ENCODE peak calls at places on chromosomes 3 and 15, in six cellular contexts. P is astrocyte of the spinal cord, V is heart left ventricle, E is A549, X is progenitor cell of endocrine pancreas, C is fibroblast of the aortic adventitia. K is an unnamed sample.

GRCh38 chr15:95563634-95564033 is 766.9 kb upstream of the NR2F2 start:
- DNase-seq in P (no peak), V (no peak), E (no peak), X (no peak), C (no peak), K (no peak)

GRCh38 chr3:138916824-138917223 is 30.1 kb downstream of the FOXL2 start:
- DNase-seq in P (no peak), V (no peak), E (no peak), X (no peak), C (no peak), K (no peak)

GRCh38 chr3:169232863-169233262 is 430.6 kb downstream of the MECOM start:
- DNase-seq in P (peak), V (no peak), E (no peak), X (no peak), C (peak), K (no peak)

GRCh38 chr3:128152419-128153155 is 694 bp upstream of the EEFSEC start:
- DNase-seq in P (no peak), V (no peak), E (no peak), X (no peak), C (no peak), K (no peak)

GRCh38 chr3:197478746-197479668 is 76.8 kb downstream of the BDH1 start:
- DNase-seq in P (no peak), V (no peak), E (no peak), X (no peak), C (no peak), K (no peak)

GRCh38 chr15:63708141-63708772 is 111.1 kb downstream of the FBXL22 start:
- DNase-seq in P (peak), V (no peak), E (no peak), X (no peak), C (peak), K (no peak)

GRCh38 chr3:19147905-19148767 is at the start of gene KCNH8:
- DNase-seq in P (no peak), V (peak), E (peak), X (peak), C (no peak), K (peak)

GRCh38 chr3:126116526-126116925 is 32.6 kb upstream of the SLC41A3 start:
- DNase-seq in P (no peak), V (peak), E (no peak), X (no peak), C (no peak), K (no peak)

GRCh38 chr3:183924543-183924942 is 39.9 kb upstream of the PARL start:
- DNase-seq in P (no peak), V (no peak), E (no peak), X (no peak), C (no peak), K (no peak)

GRCh38 chr15:101294731-101295606 is at the start of gene SNRPA1:
- DNase-seq in P (peak), V (peak), E (peak), X (peak), C (peak), K (peak)

GRCh38 chr3:177262396-177262795 is 65.1 kb upstream of the TBL1XR1 start:
- DNase-seq in P (peak), V (no peak), E (no peak), X (no peak), C (no peak), K (no peak)

GRCh38 chr15:74382004-74382816 is 14.8 kb upstream of the CYP11A1 start:
- DNase-seq in P (peak), V (peak), E (peak), X (peak), C (peak), K (peak)

GRCh38 chr15:77982127-77982490 is 95.4 kb downstream of the TBC1D2B start:
- DNase-seq in P (no peak), V (no peak), E (no peak), X (no peak), C (no peak), K (no peak)

GRCh38 chr3:9876991-9877390 is 3.1 kb downstream of the CIDEC start:
- DNase-seq in P (no peak), V (no peak), E (no peak), X (no peak), C (no peak), K (no peak)

GRCh38 chr15:90915808-90916440 is 12.8 kb downstream of the MAN2A2 start:
- DNase-seq in P (peak), V (peak), E (no peak), X (no peak), C (no peak), K (peak)

GRCh38 chr15:45199136-45199810 is 11.5 kb upstream of the SHF start:
- DNase-seq in P (peak), V (no peak), E (no peak), X (no peak), C (no peak), K (no peak)

GRCh38 chr3:126607214-126607908 is 47.6 kb downstream of the TXNRD3 start:
- DNase-seq in P (peak), V (no peak), E (no peak), X (no peak), C (peak), K (no peak)

GRCh38 chr15:40952901-40953712 is at the start of gene CHAC1:
- DNase-seq in P (peak), V (peak), E (peak), X (peak), C (peak), K (peak)

GRCh38 chr3:172061724-172062184 is 22.4 kb downstream of the FNDC3B start:
- DNase-seq in P (peak), V (no peak), E (no peak), X (no peak), C (peak), K (peak)

GRCh38 chr15:77877869-77878577 is 199.5 kb downstream of the TBC1D2B start:
- DNase-seq in P (no peak), V (no peak), E (no peak), X (no peak), C (no peak), K (no peak)

GRCh38 chr15:61367953-61368352 is 138.9 kb upstream of the RORA start:
- DNase-seq in P (no peak), V (no peak), E (no peak), X (no peak), C (no peak), K (no peak)

GRCh38 chr3:129224984-129225393 is 24.4 kb upstream of the COPG1 start:
- DNase-seq in P (peak), V (peak), E (peak), X (no peak), C (peak), K (peak)

GRCh38 chr3:154766765-154767503 is 313.2 kb upstream of the MME start:
- DNase-seq in P (no peak), V (no peak), E (no peak), X (no peak), C (no peak), K (no peak)

GRCh38 chr3:46660003-46660402 is 33.5 kb downstream of the ALS2CL start:
- DNase-seq in P (no peak), V (no peak), E (no peak), X (no peak), C (no peak), K (no peak)

GRCh38 chr15:45307230-45307924 is 55.3 kb downstream of the SLC28A2 start:
- DNase-seq in P (peak), V (no peak), E (no peak), X (no peak), C (peak), K (peak)

GRCh38 chr3:127275287-127275781 is 12.5 kb downstream of the PRR20G start:
- DNase-seq in P (peak), V (no peak), E (no peak), X (no peak), C (peak), K (peak)

GRCh38 chr3:52891615-52892081 is 5.7 kb downstream of the STIMATE start:
- DNase-seq in P (no peak), V (no peak), E (no peak), X (no peak), C (peak), K (no peak)

GRCh38 chr15:94286581-94286980 is 55.2 kb downstream of the MCTP2 start:
- DNase-seq in P (peak), V (no peak), E (no peak), X (no peak), C (no peak), K (no peak)

GRCh38 chr3:120858501-120858900 is 49.5 kb upstream of the STXBP5L start:
- DNase-seq in P (no peak), V (no peak), E (no peak), X (no peak), C (no peak), K (no peak)

GRCh38 chr3:106862067-106862466 is 515.2 kb upstream of the CCDC54 start:
- DNase-seq in P (peak), V (no peak), E (no peak), X (no peak), C (peak), K (no peak)

GRCh38 chr3:8885806-8886205 is 77.5 kb downstream of the RAD18 start:
- DNase-seq in P (no peak), V (no peak), E (no peak), X (no peak), C (peak), K (no peak)

GRCh38 chr3:109098245-109098644 is 19.7 kb downstream of the MORC1 start:
- DNase-seq in P (no peak), V (no peak), E (peak), X (no peak), C (no peak), K (no peak)

GRCh38 chr3:74301058-74301457 is 313.4 kb downstream of the CNTN3 start:
- DNase-seq in P (no peak), V (no peak), E (no peak), X (no peak), C (no peak), K (no peak)

GRCh38 chr15:38189651-38190280 is 62.9 kb upstream of the SPRED1 start:
- DNase-seq in P (no peak), V (no peak), E (no peak), X (no peak), C (no peak), K (no peak)

GRCh38 chr3:69204315-69204957 is 82.0 kb upstream of the LMOD3 start:
- DNase-seq in P (no peak), V (no peak), E (peak), X (no peak), C (no peak), K (no peak)

GRCh38 chr3:72255736-72256559 is 471.0 kb upstream of the PROK2 start:
- DNase-seq in P (no peak), V (peak), E (no peak), X (no peak), C (no peak), K (peak)

GRCh38 chr3:177606891-177607290 is 409.6 kb upstream of the TBL1XR1 start:
- DNase-seq in P (no peak), V (no peak), E (no peak), X (no peak), C (no peak), K (no peak)

GRCh38 chr15:99702895-99703602 is 30.2 kb downstream of the LYSMD4 start:
- DNase-seq in P (no peak), V (no peak), E (no peak), X (no peak), C (peak), K (peak)

GRCh38 chr3:45932112-45932511 is 11.2 kb upstream of the CXCR6 start:
- DNase-seq in P (no peak), V (no peak), E (no peak), X (no peak), C (no peak), K (no peak)

GRCh38 chr3:151579571-151580270 is 118.9 kb upstream of the IGSF10 start:
- DNase-seq in P (peak), V (no peak), E (no peak), X (no peak), C (peak), K (peak)

GRCh38 chr15:28459279-28459678 is 73.5 kb downstream of the GOLGA8G start:
- DNase-seq in P (peak), V (no peak), E (no peak), X (no peak), C (no peak), K (no peak)

DNA sequence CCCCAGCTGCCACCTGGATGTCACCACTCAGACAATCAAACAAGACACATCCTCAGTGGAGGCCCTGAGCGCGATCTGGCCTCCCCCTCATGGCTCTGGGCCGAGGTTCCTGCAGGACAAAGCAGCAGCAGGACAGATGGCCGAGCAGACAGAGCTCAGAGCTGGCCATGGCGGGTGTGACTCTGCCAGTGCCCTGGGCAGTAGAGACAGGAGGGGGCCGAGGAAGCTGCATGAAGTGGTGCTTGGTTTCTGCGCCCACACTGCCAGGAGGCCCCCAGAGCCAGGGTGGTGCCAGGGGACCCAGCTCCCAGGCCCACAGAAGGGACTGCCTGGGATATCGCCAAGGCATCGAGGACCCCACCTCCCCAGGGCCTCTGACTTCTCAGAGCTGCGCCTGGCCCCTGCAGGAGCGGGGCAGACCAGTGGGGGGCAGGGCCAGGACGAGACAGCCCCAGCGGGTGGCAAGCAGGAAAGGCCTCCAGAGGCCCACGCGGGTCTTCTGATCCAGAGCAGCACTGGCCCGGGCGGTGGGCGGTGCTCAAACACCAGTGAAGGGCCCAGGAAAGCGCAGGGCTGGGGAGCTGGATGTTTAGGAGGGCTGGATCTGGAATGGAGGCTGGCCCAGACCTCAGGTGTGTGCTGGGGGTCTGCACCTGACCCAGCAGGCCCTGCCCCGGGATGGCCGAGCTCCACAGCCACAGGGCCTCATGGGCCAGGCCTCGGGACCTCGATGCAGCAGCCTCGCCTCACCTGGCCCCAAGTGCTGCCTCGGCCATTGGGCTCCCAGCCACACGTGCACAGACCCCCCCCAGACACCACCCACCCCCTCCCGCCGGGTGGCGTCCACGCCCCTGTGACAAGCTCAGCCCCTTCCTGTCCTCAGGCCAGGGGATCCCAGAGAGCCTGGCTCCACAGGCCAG is 76.0 kb downstream of the GOLGA8G start:
- DNase-seq in P (peak), V (no peak), E (no peak), X (no peak), C (no peak), K (no peak)
- TF ChIP-seq CTCF in P (no peak), V (no peak), E (no peak), X (no peak), C (no peak), K (no peak)

DNA sequence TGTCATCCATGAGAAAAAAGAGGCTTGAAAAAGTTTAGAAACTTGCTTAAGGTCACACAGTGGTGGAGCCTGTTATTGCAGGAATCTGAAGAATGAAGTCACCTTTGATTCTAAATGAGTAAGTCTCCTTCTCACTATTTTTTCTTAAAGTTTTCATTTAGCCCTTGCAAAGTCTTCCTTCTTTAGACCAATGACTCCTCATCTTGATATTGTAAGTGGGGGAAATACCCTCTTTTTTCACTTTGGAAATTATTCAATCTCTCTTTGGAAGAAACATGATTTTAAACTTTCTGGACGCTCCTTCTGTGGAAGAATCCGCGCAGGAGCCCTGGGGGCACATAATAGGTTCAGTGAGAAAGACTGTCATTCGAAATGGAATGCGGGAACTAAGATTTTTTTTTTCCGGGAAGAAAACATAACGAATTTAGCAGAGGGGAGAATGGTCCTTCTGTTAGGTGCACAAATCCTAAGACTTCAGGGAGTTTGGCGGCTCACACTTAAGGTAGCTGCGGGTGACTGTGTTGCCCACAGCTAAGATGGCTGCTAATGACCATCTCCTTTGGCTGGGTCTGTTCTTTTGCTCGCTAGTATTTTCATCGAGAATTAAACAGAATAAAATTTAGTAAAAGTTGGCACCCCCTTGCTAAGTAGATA is 614 bp upstream of the SLMAP start:
- DNase-seq in P (peak), V (no peak), E (peak), X (peak), C (peak), K (peak)
- TF ChIP-seq CTCF in P (no peak), V (no peak), E (no peak), X (peak), C (peak), K (peak)

DNA sequence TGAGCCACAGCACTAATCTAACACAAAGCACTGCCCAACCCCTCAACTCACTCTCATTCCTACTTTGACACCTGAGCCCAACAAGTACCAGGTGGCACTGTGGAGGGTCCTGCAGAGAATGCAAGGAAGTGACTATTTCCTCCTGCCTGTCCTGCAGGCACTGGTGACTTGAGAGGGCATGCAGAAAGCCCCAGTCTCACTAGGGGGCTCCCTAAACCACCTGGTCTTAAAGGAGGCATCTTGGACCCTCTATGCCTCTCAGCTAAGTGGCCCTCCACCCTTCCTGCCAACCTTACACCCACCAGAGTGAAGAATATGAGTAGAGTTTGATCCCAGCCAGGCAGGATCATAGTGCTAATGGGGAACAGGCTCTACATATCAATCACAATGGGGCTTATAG is 15.2 kb downstream of the TRAIP start:
- DNase-seq in P (peak), V (peak), E (no peak), X (no peak), C (peak), K (peak)
- TF ChIP-seq CTCF in P (peak), V (peak), E (peak), X (peak), C (peak), K (peak)

GRCh38 chr3:167872941-167873340 is 137.4 kb downstream of the SERPINI1 start:
- DNase-seq in P (no peak), V (no peak), E (no peak), X (no peak), C (no peak), K (no peak)
- TF ChIP-seq CTCF in P (peak), V (peak), E (peak), X (peak), C (peak), K (peak)

DNA sequence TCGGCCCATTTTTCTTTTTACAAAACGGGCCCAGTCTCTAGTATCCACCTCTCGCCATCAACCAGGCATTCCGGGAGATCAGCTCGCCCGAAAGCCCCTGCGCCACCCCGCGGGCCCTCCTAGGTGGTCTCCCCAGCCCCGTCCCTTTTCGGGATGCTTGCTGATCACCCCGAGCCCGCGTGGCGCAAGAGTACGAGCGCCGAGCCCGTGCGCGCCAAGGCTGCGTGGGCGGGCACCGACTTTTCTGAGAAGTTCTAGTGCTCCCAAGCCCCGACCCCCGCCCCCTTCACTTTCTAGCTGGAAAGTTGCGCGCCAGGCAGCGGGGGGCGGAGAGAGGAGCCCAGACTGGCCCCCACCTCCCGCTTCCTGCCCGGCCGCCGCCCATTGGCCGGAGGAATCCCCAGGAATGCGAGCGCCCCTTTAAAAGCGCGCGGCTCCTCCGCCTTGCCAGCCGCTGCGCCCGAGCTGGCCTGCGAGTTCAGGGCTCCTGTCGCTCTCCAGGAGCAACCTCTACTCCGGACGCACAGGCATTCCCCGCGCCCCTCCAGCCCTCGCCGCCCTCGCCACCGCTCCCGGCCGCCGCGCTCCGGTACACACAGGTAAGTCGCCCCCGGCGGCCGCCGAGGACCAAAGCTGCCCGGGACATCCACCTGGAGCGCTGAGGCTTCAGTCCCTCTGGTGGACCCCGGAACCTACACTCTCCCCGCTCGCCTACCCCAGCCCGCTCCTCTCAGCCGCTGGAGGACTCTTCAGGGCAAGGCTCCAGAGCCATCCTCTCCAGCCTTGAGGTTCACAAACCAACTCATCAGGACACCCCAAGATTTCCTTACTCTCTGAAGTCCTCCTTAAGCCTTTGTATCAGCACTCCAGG is at the start of gene THBS1:
- DNase-seq in P (peak), V (peak), E (peak), X (peak), C (peak), K (peak)
- TF ChIP-seq CTCF in P (no peak), V (no peak), E (no peak), X (peak), C (peak), K (no peak)